ENCODE peak calls at places on chromosomes 5 and 9, in five cellular contexts. J is K562, P is HepG2, N is GM12891, O is GM12878. U is an unnamed sample.

GRCh38 chr9:133770076-133770777 is 32.1 kb upstream of the SARDH start:
- DNase-seq in J (no peak), P (no peak), N (no peak), O (no peak), U (no peak)

GRCh38 chr5:80275347-80275746 is 19.5 kb upstream of the SERINC5 start:
- DNase-seq in J (no peak), P (peak), N (no peak), O (no peak), U (no peak)

GRCh38 chr5:76175051-76175666 is 92.0 kb downstream of the SV2C start:
- DNase-seq in J (peak), P (peak), N (peak), O (peak), U (peak)

GRCh38 chr9:77293949-77294348 is 116.6 kb downstream of the VPS13A start:
- DNase-seq in J (no peak), P (no peak), N (no peak), O (no peak), U (no peak)

GRCh38 chr5:38467353-38468040 is 88.9 kb downstream of the LIFR start:
- DNase-seq in J (no peak), P (no peak), N (no peak), O (no peak), U (no peak)

GRCh38 chr9:114613087-114613486 is 2.0 kb downstream of the TMEM268 start:
- DNase-seq in J (no peak), P (no peak), N (no peak), O (no peak), U (no peak)

GRCh38 chr5:10366310-10367297 is 13.1 kb downstream of the MARCHF6 start:
- DNase-seq in J (no peak), P (no peak), N (no peak), O (no peak), U (no peak)

GRCh38 chr9:137353223-137354152 is 51.4 kb upstream of the NRARP start:
- DNase-seq in J (no peak), P (no peak), N (no peak), O (no peak), U (no peak)

GRCh38 chr5:163619951-163620350 is 114.5 kb downstream of the MAT2B start:
- DNase-seq in J (no peak), P (no peak), N (no peak), O (no peak), U (no peak)

GRCh38 chr5:102750435-102750834 is 4.7 kb upstream of the PAM start:
- DNase-seq in J (no peak), P (no peak), N (no peak), O (no peak), U (no peak)

GRCh38 chr5:102755691-102756371 is 726 bp downstream of the PAM start:
- DNase-seq in J (peak), P (peak), N (no peak), O (peak), U (peak)

GRCh38 chr5:102758576-102758975 is 3.5 kb downstream of the PAM start:
- DNase-seq in J (no peak), P (no peak), N (no peak), O (no peak), U (no peak)

GRCh38 chr5:102753889-102754498 is 1.1 kb upstream of the PAM start:
- DNase-seq in J (no peak), P (no peak), N (no peak), O (no peak), U (peak)

DNA sequence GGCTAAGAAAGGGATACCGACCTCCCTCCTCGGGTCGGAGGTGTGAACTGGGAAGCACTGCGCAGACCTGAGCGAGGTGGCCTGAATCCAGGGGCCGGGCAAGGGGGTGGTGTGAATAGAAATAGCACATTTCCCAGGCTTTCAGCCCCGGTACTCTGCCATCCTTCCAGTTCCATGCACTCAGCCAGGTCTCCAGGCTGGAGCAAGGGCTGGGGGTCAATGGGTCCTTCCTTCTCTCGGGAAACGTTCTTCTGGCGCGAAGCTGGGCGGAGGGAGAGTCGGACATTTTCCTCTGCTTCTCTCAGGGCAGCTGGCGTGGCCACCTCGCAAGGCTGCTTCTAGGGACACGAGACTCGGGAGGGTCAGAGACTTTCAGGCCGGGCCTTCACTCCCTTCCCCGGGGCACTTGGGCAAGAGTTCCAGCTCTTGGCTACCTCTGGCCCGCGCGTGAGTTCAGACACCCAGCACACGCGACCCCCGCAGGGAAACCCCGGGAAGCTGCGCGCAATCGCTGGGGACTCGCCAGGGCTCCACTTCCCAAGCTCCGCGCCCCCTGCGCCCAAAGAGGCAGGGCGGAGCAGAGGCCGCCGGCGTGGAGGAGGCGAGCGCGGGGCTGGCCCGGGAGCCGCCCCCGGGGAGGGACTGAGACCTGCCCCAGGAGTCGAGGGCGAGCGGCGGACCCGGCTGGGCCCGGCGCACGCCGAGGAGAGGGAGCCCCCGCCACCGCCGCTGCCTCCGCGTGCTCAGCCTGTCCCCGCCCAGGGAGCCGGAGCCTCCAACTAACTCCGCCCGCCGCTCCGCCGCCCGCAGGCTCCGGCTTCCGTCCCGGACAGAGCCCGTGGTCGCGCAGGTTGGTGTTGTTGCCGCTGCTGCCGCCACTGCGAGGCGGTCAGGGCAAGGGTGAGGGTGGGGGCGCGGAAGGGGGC is at the start of gene PAM:
- DNase-seq in J (peak), P (peak), N (peak), O (no peak), U (peak)
- TF ChIP-seq POLR2A in J (no peak), P (peak), N (peak), O (peak), U (peak)

DNA sequence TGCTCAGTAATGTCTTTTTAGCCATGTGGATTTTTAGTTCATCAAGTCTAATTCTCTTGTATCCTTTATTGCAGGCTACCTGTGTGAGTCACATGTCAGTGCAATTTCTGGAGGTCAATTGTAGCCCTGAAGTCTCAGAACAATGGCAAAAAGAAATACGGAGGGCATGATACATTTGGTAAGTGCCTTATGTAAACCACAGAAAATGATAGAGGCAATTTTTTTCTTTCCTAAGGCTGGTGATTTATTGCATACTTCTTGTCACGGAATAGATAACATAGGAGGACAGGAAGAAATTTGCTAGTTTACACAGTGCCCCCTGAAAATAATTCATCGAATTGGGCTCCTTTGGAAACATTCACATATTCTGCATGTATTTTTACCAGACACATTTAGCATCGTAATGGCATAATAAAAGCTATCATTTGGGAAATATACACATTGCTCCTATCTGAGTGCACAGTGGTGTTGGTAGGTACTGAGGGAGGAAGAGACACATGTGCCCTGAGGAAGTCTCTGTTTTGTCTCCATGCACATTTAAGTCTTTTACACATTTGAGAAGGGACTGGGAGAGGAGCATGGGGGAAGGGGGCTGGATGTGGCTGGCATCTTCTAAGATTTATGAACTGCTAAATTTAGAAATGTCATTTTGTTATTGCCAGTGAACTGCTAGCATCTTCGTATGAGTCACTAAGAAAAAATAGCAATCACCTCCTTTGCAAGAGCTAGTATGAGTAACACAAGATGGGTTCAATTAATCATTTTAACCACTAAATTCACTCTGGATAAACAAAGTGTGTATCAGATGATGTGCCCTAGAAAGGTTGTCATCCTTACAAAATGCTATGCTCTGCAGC is 236.1 kb downstream of the DMRTA1 start:
- DNase-seq in J (no peak), P (no peak), N (no peak), O (no peak), U (no peak)
- TF ChIP-seq TAF1 in J (no peak), P (no peak), N (no peak), O (no peak), U (no peak)

DNA sequence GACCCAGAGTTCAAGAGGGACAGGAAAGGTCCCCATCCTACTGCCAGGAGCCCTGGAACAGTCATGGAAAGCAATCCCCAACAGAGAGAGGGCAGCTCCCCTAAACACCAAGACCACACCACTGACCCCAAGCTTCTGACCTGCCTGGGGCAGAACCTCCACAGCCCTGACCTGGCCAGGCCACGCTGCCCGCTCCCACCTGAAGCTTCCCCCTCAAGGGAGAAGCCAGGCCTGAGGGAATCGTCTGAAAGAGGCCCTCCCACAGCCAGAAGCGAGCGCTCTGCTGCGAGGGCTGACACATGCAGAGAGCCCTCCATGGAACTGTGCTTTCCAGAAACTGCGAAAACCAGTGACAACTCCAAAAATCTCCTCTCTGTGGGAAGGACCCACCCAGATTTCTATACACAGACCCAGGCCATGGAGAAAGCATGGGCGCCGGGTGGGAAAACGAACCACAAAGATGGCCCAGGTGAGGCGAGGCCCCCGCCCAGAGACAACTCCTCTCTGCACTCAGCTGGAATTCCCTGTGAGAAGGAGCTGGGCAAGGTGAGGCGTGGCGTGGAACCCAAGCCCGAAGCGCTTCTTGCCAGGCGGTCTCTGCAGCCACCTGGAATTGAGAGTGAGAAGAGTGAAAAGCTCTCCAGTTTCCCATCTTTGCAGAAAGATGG is 31.6 kb downstream of the CD180 start:
- DNase-seq in J (no peak), P (no peak), N (no peak), O (no peak), U (no peak)
- TF ChIP-seq POLR2AphosphoS5 in J (no peak), P (no peak), N (no peak), O (no peak), U (no peak)

GRCh38 chr5:149150457-149150856 is 9.2 kb downstream of the ABLIM3 start:
- DNase-seq in J (no peak), P (no peak), N (no peak), O (no peak), U (no peak)

GRCh38 chr5:149152317-149152746 is 11.0 kb downstream of the ABLIM3 start:
- DNase-seq in J (no peak), P (peak), N (no peak), O (no peak), U (no peak)

GRCh38 chr5:149149942-149150341 is 8.6 kb downstream of the ABLIM3 start:
- DNase-seq in J (no peak), P (no peak), N (no peak), O (no peak), U (no peak)

GRCh38 chr5:149153193-149153750 is 12.0 kb downstream of the ABLIM3 start:
- DNase-seq in J (no peak), P (no peak), N (no peak), O (no peak), U (no peak)

DNA sequence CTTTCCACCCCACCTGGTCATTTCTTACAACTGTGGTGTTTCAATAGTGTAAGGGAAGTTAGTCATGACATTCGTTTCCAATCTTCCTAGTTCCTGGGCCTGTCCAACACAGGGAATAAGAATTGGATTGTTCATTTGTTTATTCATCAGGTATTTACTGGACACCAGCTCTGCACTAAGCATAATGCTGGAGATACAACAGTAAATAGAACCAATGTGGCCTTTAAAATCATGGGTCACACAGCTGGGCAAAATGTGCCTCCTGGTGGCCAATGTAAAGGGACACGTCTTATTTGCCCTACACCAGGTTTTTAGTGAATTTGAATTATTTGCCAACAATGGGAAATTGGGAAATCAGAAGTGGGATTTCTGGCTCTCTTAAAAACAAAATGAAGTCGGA is 10.4 kb downstream of the ABLIM3 start:
- DNase-seq in J (no peak), P (no peak), N (no peak), O (no peak), U (no peak)
- TF ChIP-seq POLR2A in J (no peak), P (no peak), N (no peak), O (no peak), U (no peak)

GRCh38 chr5:139639619-139640431 is 8.3 kb upstream of the CXXC5 start:
- DNase-seq in J (no peak), P (no peak), N (no peak), O (no peak), U (no peak)
- TF ChIP-seq TAF1 in J (no peak), P (no peak), N (no peak), O (no peak), U (no peak)